ENCODE peak calls at places on chromosomes 6 and 20, in seven cellular contexts. V is RWPE2, E is HT1080, L is amniotic epithelial cell, J is left ventricle myocardium inferior, C is activated T-cell treated with anti-CD3 and anti-CD28 coated beads for 1 hour, G is neuronal stem cell. Z is an unnamed sample.

GRCh38 chr6:156842598-156843250 is 65.5 kb downstream of the ARID1B start:
- DNase-seq in G (no peak), V (no peak), L (no peak), C (no peak), E (no peak), J (no peak), Z (no peak)

GRCh38 chr6:127515794-127516675 is 3.1 kb downstream of the MTCL3 start:
- DNase-seq in L (peak; percentile 36), G (peak; percentile 76), C (peak; percentile 51), E (peak; percentile 72), V (peak; percentile 38), J (peak; percentile 66), Z (peak; percentile 84)

GRCh38 chr6:131688286-131688685 is 12.9 kb downstream of the OR2A4 start:
- DNase-seq in E (no peak), V (no peak), J (no peak), L (no peak), C (no peak), G (no peak), Z (no peak)

GRCh38 chr6:31736026-31736767 is at the start of gene CLIC1:
- DNase-seq in L (peak; percentile 75), V (peak; percentile 90), J (peak; percentile 85), E (peak; percentile 90), C (peak; percentile 64), G (peak; percentile 69), Z (peak; percentile 87)

GRCh38 chr6:22392711-22393110 is 95.9 kb upstream of the PRL start:
- DNase-seq in V (no peak), G (no peak), J (no peak), L (peak; percentile 21), E (no peak), C (no peak), Z (no peak)

GRCh38 chr6:145250436-145250835 is 484.9 kb downstream of the EPM2A start:
- DNase-seq in J (no peak), L (no peak), E (no peak), V (no peak), G (no peak), C (no peak), Z (no peak)

GRCh38 chr6:112781236-112781635 is 434.1 kb downstream of the RFPL4B start:
- DNase-seq in C (no peak), V (no peak), L (peak; percentile 76), G (no peak), E (peak; percentile 12), J (no peak), Z (no peak)

GRCh38 chr6:137869781-137870180 is 2.7 kb downstream of the TNFAIP3 start:
- DNase-seq in G (no peak), C (no peak), V (no peak), E (no peak), L (no peak), J (no peak), Z (no peak)

GRCh38 chr6:35042451-35042850 is 98.7 kb downstream of the TCP11 start:
- DNase-seq in J (no peak), C (no peak), E (no peak), V (no peak), L (no peak), G (no peak), Z (no peak)

GRCh38 chr20:61850457-61850856 is 215.2 kb downstream of the TAF4 start:
- DNase-seq in V (no peak), L (no peak), J (no peak), E (no peak), G (no peak), C (no peak), Z (no peak)

GRCh38 chr6:89360415-89360999 is 8.0 kb upstream of the UBE2J1 start:
- DNase-seq in G (no peak), V (no peak), C (no peak), E (peak; percentile 71), L (peak; percentile 66), J (no peak), Z (no peak)

GRCh38 chr20:35145141-35145564 is 2.0 kb downstream of the EDEM2 start:
- DNase-seq in J (no peak), L (peak; percentile 53), G (no peak), E (peak; percentile 41), C (no peak), V (peak; percentile 29), Z (no peak)

GRCh38 chr20:34704177-34705007 is at the start of gene TP53INP2:
- DNase-seq in J (peak; percentile 97), V (peak; percentile 97), E (peak; percentile 55), G (peak; percentile 86), L (peak; percentile 88), C (peak; percentile 75), Z (peak; percentile 93)

GRCh38 chr6:12356983-12357972 is 67.1 kb downstream of the EDN1 start:
- DNase-seq in G (no peak), L (no peak), E (no peak), V (no peak), C (no peak), J (no peak), Z (no peak)

GRCh38 chr20:4260102-4260501 is 244.7 kb upstream of the RNF24 start:
- DNase-seq in V (no peak), J (no peak), L (no peak), E (no peak), C (no peak), G (no peak), Z (no peak)

GRCh38 chr20:44023515-44024371 is 109.1 kb downstream of the TOX2 start:
- DNase-seq in G (no peak), E (no peak), V (peak; percentile 69), L (no peak), C (no peak), J (no peak), Z (no peak)

GRCh38 chr6:142300302-142300701 is 1.5 kb upstream of the ADGRG6 start:
- DNase-seq in G (no peak), E (peak; percentile 29), L (peak; percentile 41), J (no peak), V (no peak), C (no peak), Z (no peak)

GRCh38 chr6:136889271-136890193 is 32.6 kb upstream of the SLC35D3 start:
- DNase-seq in E (no peak), J (no peak), V (no peak), L (peak; percentile 50), C (no peak), G (no peak), Z (no peak)

GRCh38 chr6:115969930-115970273 is 90.8 kb downstream of the FRK start:
- DNase-seq in G (no peak), V (no peak), C (no peak), E (no peak), J (no peak), L (peak; percentile 7), Z (no peak)

GRCh38 chr6:10101551-10102252 is 313.2 kb downstream of the TFAP2A start:
- DNase-seq in E (peak; percentile 28), G (no peak), L (no peak), C (no peak), V (no peak), J (no peak), Z (no peak)

GRCh38 chr6:3383525-3383924 is 73.3 kb downstream of the SLC22A23 start:
- DNase-seq in E (peak; percentile 56), J (no peak), C (no peak), L (peak; percentile 42), V (no peak), G (no peak), Z (no peak)

GRCh38 chr6:43970068-43970912 is 157.0 kb downstream of the MRPL14 start:
- DNase-seq in L (no peak), C (no peak), G (no peak), E (no peak), V (peak; percentile 39), J (no peak), Z (no peak)

GRCh38 chr6:31042801-31043200 is 32.5 kb downstream of the MUC22 start:
- DNase-seq in V (no peak), L (peak; percentile 62), E (peak; percentile 69), J (peak; percentile 23), C (peak; percentile 23), G (no peak), Z (no peak)

GRCh38 chr6:135115411-135116293 is 61.0 kb upstream of the HBS1L start:
- DNase-seq in G (no peak), V (no peak), C (no peak), E (no peak), J (no peak), L (peak; percentile 19), Z (no peak)

GRCh38 chr6:15431762-15432495 is 186.1 kb downstream of the JARID2 start:
- DNase-seq in V (no peak), J (no peak), C (no peak), E (peak; percentile 56), G (no peak), L (peak; percentile 82), Z (peak; percentile 81)

GRCh38 chr6:90347411-90347841 is 50.8 kb upstream of the BACH2 start:
- DNase-seq in C (no peak), L (peak; percentile 76), G (no peak), E (peak; percentile 27), J (no peak), V (no peak), Z (no peak)

GRCh38 chr20:45104786-45105185 is 3.9 kb upstream of the KCNS1 start:
- DNase-seq in V (peak; percentile 65), E (peak; percentile 97), C (no peak), L (peak; percentile 72), G (no peak), J (no peak), Z (no peak)

GRCh38 chr6:133012774-133013173 is 198.4 kb downstream of the RPS12 start:
- DNase-seq in V (no peak), E (no peak), G (no peak), C (no peak), L (no peak), J (no peak), Z (no peak)

GRCh38 chr6:167282165-167282564 is 8.9 kb upstream of the UNC93A start:
- DNase-seq in G (no peak), E (no peak), V (no peak), C (no peak), J (no peak), L (no peak), Z (no peak)

GRCh38 chr20:58907481-58908137 is 55.1 kb downstream of the GNAS start:
- DNase-seq in E (peak; percentile 80), L (peak; percentile 95), C (no peak), G (no peak), J (peak; percentile 85), V (peak; percentile 95), Z (peak; percentile 93)

GRCh38 chr6:52725530-52726192 is 37.6 kb downstream of the GSTA2 start:
- DNase-seq in V (no peak), L (peak; percentile 16), J (no peak), E (no peak), C (no peak), G (no peak), Z (no peak)

GRCh38 chr6:7833753-7834075 is 76.9 kb downstream of the TXNDC5 start:
- DNase-seq in J (no peak), G (no peak), C (no peak), V (no peak), L (no peak), E (no peak), Z (no peak)

Z was measured in psoas muscle.